ENCODE peak calls at places on chromosomes 5 and 9, in five cellular contexts. P, A, N, R and Q are unnamed samples.

GRCh38 chr5:167770461-167770860 is 521.0 kb upstream of the WWC1 start:
- DNase-seq in P (no peak), A (no peak), N (no peak), R (peak), Q (peak)

GRCh38 chr9:27261517-27262211 is 35.3 kb downstream of the EQTN start:
- DNase-seq in P (no peak), A (no peak), N (no peak), R (no peak), Q (no peak)

GRCh38 chr5:174533771-174534221 is 190.6 kb upstream of the MSX2 start:
- DNase-seq in P (no peak), A (no peak), N (no peak), R (peak), Q (peak)

GRCh38 chr9:84170521-84171141 is 169.9 kb downstream of the SLC28A3 start:
- DNase-seq in P (no peak), A (no peak), N (no peak), R (peak), Q (peak)

GRCh38 chr5:124660229-124661093 is 86.0 kb downstream of the ZNF608 start:
- DNase-seq in P (no peak), A (no peak), N (no peak), R (no peak), Q (peak)

GRCh38 chr9:107007361-107007760 is 144.4 kb downstream of the ZNF462 start:
- DNase-seq in P (no peak), A (no peak), N (no peak), R (no peak), Q (no peak)

GRCh38 chr9:110785166-110785565 is 116.6 kb downstream of the MUSK start:
- DNase-seq in P (no peak), A (no peak), N (no peak), R (no peak), Q (no peak)

GRCh38 chr5:94793113-94793815 is 174.8 kb downstream of the SLF1 start:
- DNase-seq in P (no peak), A (no peak), N (peak), R (peak), Q (peak)

GRCh38 chr5:134524219-134524825 is 1.1 kb upstream of the JADE2 start:
- DNase-seq in P (peak), A (peak), N (peak), R (no peak), Q (peak)

GRCh38 chr5:157290156-157290980 is 24.4 kb downstream of the CYFIP2 start:
- DNase-seq in P (no peak), A (peak), N (no peak), R (peak), Q (peak)

GRCh38 chr5:107770051-107770450 is 99.3 kb upstream of the EFNA5 start:
- DNase-seq in P (no peak), A (no peak), N (no peak), R (no peak), Q (no peak)

GRCh38 chr9:100126423-100126822 is 27.4 kb downstream of the INVS start:
- DNase-seq in P (no peak), A (no peak), N (no peak), R (no peak), Q (no peak)

GRCh38 chr5:81020478-81021167 is 60.5 kb downstream of the RASGRF2 start:
- DNase-seq in P (no peak), A (no peak), N (no peak), R (no peak), Q (no peak)

GRCh38 chr5:142900926-142901325 is 130.7 kb downstream of the ARHGAP26 start:
- DNase-seq in P (no peak), A (no peak), N (no peak), R (peak), Q (peak)

GRCh38 chr5:32444946-32445758 is 612 bp upstream of the ZFR start:
- DNase-seq in P (no peak), A (no peak), N (no peak), R (no peak), Q (no peak)

GRCh38 chr9:89592963-89593775 is 11.6 kb upstream of the GADD45G start:
- DNase-seq in P (no peak), A (no peak), N (no peak), R (no peak), Q (peak)